ENCODE peak calls at places on chromosomes 12 and 14, in ten cellular contexts. O, I, D, B, A, P, V, K, N and S are unnamed samples.

GRCh38 chr14:37594238-37594915 is 672 bp downstream of the FOXA1 start:
- DNase-seq in O (peak), I (peak), D (peak), B (no peak), A (peak), P (no peak), V (peak), K (peak), N (peak), S (peak)

GRCh38 chr12:65961731-65962130 is 137.4 kb downstream of the HMGA2 start:
- DNase-seq in O (no peak), I (no peak), D (no peak), B (no peak), A (no peak), P (no peak), V (no peak), K (no peak), N (no peak), S (no peak)

GRCh38 chr12:94673951-94674570 is 23.7 kb upstream of the TMCC3 start:
- DNase-seq in O (peak), I (no peak), D (no peak), B (no peak), A (no peak), P (no peak), V (peak), K (no peak), N (no peak), S (no peak)

GRCh38 chr14:70935135-70935534 is 27.9 kb downstream of the PCNX1 start:
- DNase-seq in O (no peak), I (no peak), D (no peak), B (no peak), A (no peak), P (no peak), V (no peak), K (no peak), N (no peak), S (no peak)

GRCh38 chr14:44497148-44497547 is 9.9 kb downstream of the FSCB start:
- DNase-seq in O (no peak), I (no peak), D (no peak), B (no peak), A (no peak), P (no peak), V (no peak), K (no peak), N (no peak), S (no peak)

GRCh38 chr14:64444140-64444539 is 21.2 kb upstream of the AKAP5 start:
- DNase-seq in O (no peak), I (no peak), D (no peak), B (no peak), A (no peak), P (no peak), V (no peak), K (no peak), N (no peak), S (no peak)

GRCh38 chr14:97458302-97459137 is 661.3 kb downstream of the VRK1 start:
- DNase-seq in O (no peak), I (no peak), D (no peak), B (peak), A (no peak), P (peak), V (no peak), K (no peak), N (no peak), S (no peak)

GRCh38 chr12:83817730-83818129 is 1094.9 kb downstream of the SLC6A15 start:
- DNase-seq in O (no peak), I (no peak), D (no peak), B (no peak), A (no peak), P (no peak), V (no peak), K (no peak), N (no peak), S (no peak)

GRCh38 chr12:4025420-4026358 is 152.5 kb upstream of the PARP11 start:
- DNase-seq in O (no peak), I (no peak), D (no peak), B (no peak), A (no peak), P (no peak), V (no peak), K (no peak), N (no peak), S (no peak)

GRCh38 chr14:58882577-58883018 is 244.8 kb downstream of the DACT1 start:
- DNase-seq in O (peak), I (peak), D (peak), B (no peak), A (peak), P (no peak), V (peak), K (peak), N (peak), S (no peak)

GRCh38 chr12:218221-218620 is 4.3 kb upstream of the SLC6A12 start:
- DNase-seq in O (no peak), I (no peak), D (no peak), B (no peak), A (no peak), P (no peak), V (no peak), K (no peak), N (no peak), S (no peak)

GRCh38 chr12:95859947-95860850 is 1.4 kb downstream of the SNRPF start:
- DNase-seq in O (no peak), I (no peak), D (no peak), B (no peak), A (no peak), P (no peak), V (no peak), K (no peak), N (no peak), S (peak)

GRCh38 chr14:77653473-77653872 is 37.0 kb upstream of the SPTLC2 start:
- DNase-seq in O (no peak), I (no peak), D (no peak), B (no peak), A (no peak), P (no peak), V (no peak), K (no peak), N (no peak), S (no peak)

GRCh38 chr12:49089831-49090773 is 4.5 kb downstream of the DHH start:
- DNase-seq in O (peak), I (peak), D (no peak), B (peak), A (peak), P (peak), V (peak), K (peak), N (no peak), S (peak)

GRCh38 chr12:111426341-111427185 is 20.8 kb downstream of the SH2B3 start:
- DNase-seq in O (peak), I (peak), D (no peak), B (no peak), A (peak), P (no peak), V (no peak), K (peak), N (peak), S (no peak)

GRCh38 chr12:43453761-43454160 is 98.2 kb downstream of the ADAMTS20 start:
- DNase-seq in O (no peak), I (no peak), D (no peak), B (no peak), A (no peak), P (no peak), V (no peak), K (no peak), N (no peak), S (no peak)

GRCh38 chr12:58777815-58778214 is 142.5 kb downstream of the LRIG3 start:
- DNase-seq in O (no peak), I (no peak), D (no peak), B (no peak), A (no peak), P (no peak), V (no peak), K (no peak), N (no peak), S (no peak)

GRCh38 chr12:131736807-131737484 is 26.1 kb downstream of the SFSWAP start:
- DNase-seq in O (peak), I (peak), D (no peak), B (no peak), A (peak), P (no peak), V (peak), K (peak), N (peak), S (peak)

GRCh38 chr12:11877869-11878780 is 192.6 kb upstream of the BCL2L14 start:
- DNase-seq in O (peak), I (peak), D (peak), B (peak), A (peak), P (no peak), V (peak), K (peak), N (peak), S (peak)

GRCh38 chr14:58815046-58815701 is 177.4 kb downstream of the DACT1 start:
- DNase-seq in O (peak), I (peak), D (no peak), B (no peak), A (peak), P (no peak), V (peak), K (peak), N (no peak), S (no peak)

GRCh38 chr12:20142956-20143355 is 225.4 kb upstream of the PDE3A start:
- DNase-seq in O (no peak), I (no peak), D (no peak), B (no peak), A (no peak), P (no peak), V (no peak), K (no peak), N (no peak), S (no peak)

GRCh38 chr14:102508774-102509743 is 517 bp downstream of the ANKRD9 start:
- DNase-seq in O (peak), I (no peak), D (no peak), B (no peak), A (peak), P (peak), V (peak), K (peak), N (no peak), S (peak)

GRCh38 chr12:103495158-103495782 is 498 bp downstream of the C12orf42 start:
- DNase-seq in O (no peak), I (no peak), D (no peak), B (no peak), A (no peak), P (peak), V (no peak), K (no peak), N (no peak), S (peak)

GRCh38 chr12:102966200-102966941 is 8.9 kb downstream of the ASCL1 start:
- DNase-seq in O (no peak), I (no peak), D (no peak), B (no peak), A (no peak), P (no peak), V (no peak), K (no peak), N (no peak), S (no peak)

DNA sequence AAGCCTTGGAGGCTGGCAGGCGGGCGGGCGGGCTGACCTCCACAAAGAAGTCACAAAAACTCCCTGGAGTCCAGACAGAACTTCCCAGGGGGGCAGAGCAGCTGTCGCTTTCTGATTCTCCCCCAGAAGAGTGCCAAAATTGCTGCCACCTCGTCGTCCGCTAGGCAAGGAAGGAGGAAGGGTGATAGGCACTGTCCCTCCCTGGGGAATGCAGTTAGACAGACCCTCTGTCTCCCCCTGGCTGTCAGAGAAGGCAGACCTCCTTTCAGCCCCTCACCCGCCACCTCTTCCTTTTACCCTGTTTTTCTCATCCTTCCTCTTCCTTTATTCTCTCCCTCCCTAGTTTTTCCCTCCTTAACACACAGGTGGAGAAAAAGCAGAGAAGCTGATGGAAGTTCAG is 18.7 kb downstream of the GRIN2B start:
- DNase-seq in O (no peak), I (no peak), D (no peak), B (no peak), A (no peak), P (no peak), V (no peak), K (no peak), N (peak), S (no peak)
- TF ChIP-seq CTCF in O (peak), I (no peak), D (no peak), B (no peak), A (peak), P (no peak), V (no peak), K (no peak), N (no peak), S (no peak)

GRCh38 chr12:5432011-5432400 is at the start of gene NTF3:
- DNase-seq in O (peak), I (peak), D (no peak), B (no peak), A (peak), P (no peak), V (peak), K (peak), N (no peak), S (peak)

GRCh38 chr12:5429741-5430557 is 2.0 kb upstream of the NTF3 start:
- DNase-seq in O (no peak), I (no peak), D (no peak), B (no peak), A (no peak), P (no peak), V (no peak), K (no peak), N (no peak), S (no peak)

GRCh38 chr12:5433081-5433839 is 1.4 kb downstream of the NTF3 start:
- DNase-seq in O (no peak), I (no peak), D (no peak), B (peak), A (no peak), P (no peak), V (no peak), K (peak), N (no peak), S (no peak)

GRCh38 chr12:5430639-5431603 is 987 bp upstream of the NTF3 start:
- DNase-seq in O (no peak), I (no peak), D (no peak), B (no peak), A (no peak), P (no peak), V (no peak), K (no peak), N (no peak), S (peak)

GRCh38 chr12:5428332-5429221 is 3.3 kb upstream of the NTF3 start:
- DNase-seq in O (peak), I (peak), D (no peak), B (no peak), A (peak), P (no peak), V (peak), K (peak), N (no peak), S (no peak)
- TF ChIP-seq CTCF in O (peak), I (peak), D (peak), B (peak), A (peak), P (peak), V (peak), K (peak), N (no peak), S (peak)

GRCh38 chr12:109432842-109433304 is 44.2 kb downstream of the KCTD10 start:
- DNase-seq in O (peak), I (peak), D (peak), B (peak), A (peak), P (peak), V (peak), K (peak), N (peak), S (peak)
- TF ChIP-seq CTCF in O (peak), I (peak), D (peak), B (peak), A (peak), P (peak), V (peak), K (peak), N (peak), S (peak)

DNA sequence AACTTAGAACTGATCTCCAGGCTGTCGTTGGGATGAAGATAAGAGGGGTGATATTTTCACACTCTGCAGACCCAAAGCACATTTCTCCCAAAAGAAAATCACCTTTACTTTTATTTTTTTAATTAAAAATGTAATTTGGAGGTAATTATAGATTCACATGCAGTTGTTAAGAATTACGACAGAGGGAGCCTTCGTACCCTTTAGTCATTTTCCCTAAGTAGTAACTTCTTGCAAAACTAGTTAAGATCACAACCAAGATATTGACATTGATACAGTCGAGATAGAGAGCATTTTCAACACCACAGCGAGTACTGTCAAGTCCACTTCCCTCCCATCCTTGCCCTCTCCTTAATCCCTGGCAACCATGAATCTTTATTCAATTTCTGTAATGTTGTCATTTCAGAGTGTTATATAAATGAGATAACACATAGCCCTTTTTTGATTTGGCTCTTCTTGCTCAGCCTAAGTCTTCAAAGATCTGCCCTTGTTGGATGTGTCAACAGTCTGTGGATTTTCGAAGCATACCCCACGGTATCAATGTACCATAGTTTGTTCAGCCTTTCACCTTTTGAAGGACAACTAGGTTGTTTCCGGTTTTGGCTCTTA is 39.6 kb downstream of the DNAH10 start:
- DNase-seq in O (peak), I (peak), D (peak), B (no peak), A (peak), P (no peak), V (peak), K (peak), N (peak), S (peak)
- TF ChIP-seq CTCF in O (peak), I (peak), D (peak), B (no peak), A (peak), P (peak), V (peak), K (peak), N (peak), S (peak)

GRCh38 chr14:94584591-94585280 is 3.5 kb downstream of the SERPINA5 start:
- DNase-seq in O (peak), I (no peak), D (no peak), B (no peak), A (no peak), P (no peak), V (peak), K (no peak), N (no peak), S (no peak)

GRCh38 chr14:94581127-94581999 is at the start of gene SERPINA5:
- DNase-seq in O (peak), I (no peak), D (no peak), B (no peak), A (peak), P (peak), V (no peak), K (peak), N (peak), S (no peak)

GRCh38 chr14:94582851-94583250 is 1.6 kb downstream of the SERPINA5 start:
- DNase-seq in O (no peak), I (no peak), D (no peak), B (no peak), A (no peak), P (no peak), V (no peak), K (no peak), N (peak), S (no peak)

GRCh38 chr14:94582199-94582750 is 1.0 kb downstream of the SERPINA5 start:
- DNase-seq in O (no peak), I (no peak), D (no peak), B (no peak), A (no peak), P (no peak), V (no peak), K (no peak), N (no peak), S (no peak)

DNA sequence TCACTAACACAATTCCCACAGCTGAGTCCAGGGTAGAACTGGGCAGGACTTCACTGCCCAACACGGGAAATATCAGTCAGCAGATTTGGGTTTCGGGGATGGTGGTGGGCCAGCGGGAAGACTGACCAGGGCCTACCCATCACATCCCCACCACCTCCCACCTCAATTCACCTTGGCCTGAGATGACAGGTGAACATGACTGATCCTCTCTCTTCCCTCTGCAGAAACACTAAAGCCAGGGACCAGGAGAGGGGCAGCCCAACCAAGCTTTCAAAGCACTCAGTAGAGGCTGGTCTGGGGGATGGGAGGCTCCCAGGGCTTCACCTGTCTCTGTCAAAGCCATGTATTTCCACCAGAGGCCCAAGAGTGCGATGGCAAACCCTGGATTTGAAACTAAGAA is 2.3 kb downstream of the SERPINA5 start:
- DNase-seq in O (no peak), I (no peak), D (no peak), B (no peak), A (no peak), P (no peak), V (no peak), K (no peak), N (no peak), S (no peak)
- TF ChIP-seq CTCF in O (no peak), I (no peak), D (no peak), B (no peak), A (no peak), P (no peak), V (no peak), K (no peak), N (no peak), S (no peak)

DNA sequence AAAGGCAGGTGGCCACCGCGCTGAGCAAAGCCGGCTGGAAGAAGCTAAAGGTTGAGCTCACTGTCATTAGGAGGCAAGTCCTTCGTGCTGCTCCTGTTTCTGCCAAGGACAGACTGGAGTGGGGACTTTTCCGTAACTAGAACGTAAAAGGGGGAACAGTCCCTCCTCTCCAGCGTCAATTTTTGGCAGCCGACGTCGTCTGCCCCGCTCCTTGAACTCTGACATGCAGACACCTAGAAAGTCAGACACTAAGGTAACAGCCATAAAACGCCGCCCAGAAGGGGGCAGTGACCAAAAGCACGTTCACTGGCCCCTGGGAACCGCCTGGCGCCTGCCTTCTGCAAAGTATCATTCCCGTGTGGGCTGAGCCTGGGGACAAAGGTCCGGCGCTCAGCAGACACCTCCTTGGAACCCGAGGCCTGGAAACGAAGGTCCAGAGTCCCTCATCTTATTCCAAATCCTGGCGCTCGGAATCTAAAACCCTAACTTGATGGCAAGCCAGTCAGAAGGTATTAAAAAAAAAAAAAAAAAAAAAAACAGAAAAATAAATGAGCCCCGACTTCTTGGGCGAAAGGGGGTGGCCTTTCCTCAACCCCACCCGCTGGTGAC is 1.1 kb upstream of the LRP1 start:
- DNase-seq in O (no peak), I (peak), D (no peak), B (peak), A (no peak), P (peak), V (no peak), K (no peak), N (peak), S (peak)
- TF ChIP-seq CTCF in O (peak), I (peak), D (peak), B (peak), A (peak), P (peak), V (peak), K (no peak), N (no peak), S (peak)

DNA sequence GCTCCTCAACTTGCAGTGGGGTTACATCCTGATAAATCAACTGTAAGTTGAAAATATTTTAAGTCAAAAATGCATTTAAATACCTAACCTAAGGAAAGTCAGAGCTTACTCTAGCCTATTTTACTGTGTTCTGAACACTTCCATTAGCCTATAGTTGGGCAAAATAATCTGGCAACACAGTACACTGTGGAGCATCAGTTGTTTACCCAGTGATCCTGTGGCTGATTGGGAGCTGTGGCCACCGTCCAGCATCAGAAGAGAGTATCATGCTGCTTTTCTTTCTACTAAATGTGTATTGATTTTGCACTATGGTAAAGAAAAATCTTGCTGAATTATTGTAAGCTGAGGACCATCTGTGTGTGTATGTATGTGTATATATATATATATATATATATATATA is 200.9 kb downstream of the CPNE8 start:
- DNase-seq in O (no peak), I (no peak), D (no peak), B (no peak), A (no peak), P (no peak), V (no peak), K (no peak), N (no peak), S (no peak)
- TF ChIP-seq CTCF in O (no peak), I (no peak), D (no peak), B (no peak), A (no peak), P (no peak), V (no peak), K (no peak), N (no peak), S (no peak)